ENCODE peak calls at places on chromosomes 13 and 19, in nine cellular contexts. One of them, this sample, is unnamed.

GRCh38 chr13:104968876-104969275 is 1566.6 kb downstream of the EFNB2 start:
- DNase-seq in stimulated activated CD4-positive, alpha-beta T cell treated with anti-CD3 and anti-CD28 coated beads, Interleukin-15, amount 100 ng/mL, for 1 hour: no peak
- DNase-seq in AG04449: no peak
- DNase-seq in psoas muscle: no peak
- DNase-seq in stimulated activated CD8-positive, alpha-beta memory T cell treated with anti-CD3 and anti-CD28 coated beads, Interleukin-15, amount 100 ng/mL, for 1 hour: no peak
- DNase-seq in nephron progenitor cell: no peak
- DNase-seq in activated CD4-positive, alpha-beta T cell treated with anti-CD3 and anti-CD28 coated beads for 24 hours: no peak
- DNase-seq in NCI-H510A treated with DMSO at 0.1 percent for 48 hours: no peak
- DNase-seq in progenitor cell of endocrine pancreas: no peak
- DNase-seq in this sample: no peak

GRCh38 chr19:11577451-11578341 is at the start of gene ACP5:
- DNase-seq in stimulated activated CD4-positive, alpha-beta T cell treated with anti-CD3 and anti-CD28 coated beads, Interleukin-15, amount 100 ng/mL, for 1 hour: no peak
- DNase-seq in AG04449: no peak
- DNase-seq in psoas muscle: no peak
- DNase-seq in stimulated activated CD8-positive, alpha-beta memory T cell treated with anti-CD3 and anti-CD28 coated beads, Interleukin-15, amount 100 ng/mL, for 1 hour: no peak
- DNase-seq in nephron progenitor cell: no peak
- DNase-seq in activated CD4-positive, alpha-beta T cell treated with anti-CD3 and anti-CD28 coated beads for 24 hours: no peak
- DNase-seq in NCI-H510A treated with DMSO at 0.1 percent for 48 hours: no peak
- DNase-seq in progenitor cell of endocrine pancreas: no peak
- DNase-seq in this sample: no peak

GRCh38 chr13:24194447-24194846 is 33.9 kb downstream of the SPATA13 start:
- DNase-seq in stimulated activated CD4-positive, alpha-beta T cell treated with anti-CD3 and anti-CD28 coated beads, Interleukin-15, amount 100 ng/mL, for 1 hour: no peak
- DNase-seq in AG04449: no peak
- DNase-seq in psoas muscle: no peak
- DNase-seq in stimulated activated CD8-positive, alpha-beta memory T cell treated with anti-CD3 and anti-CD28 coated beads, Interleukin-15, amount 100 ng/mL, for 1 hour: no peak
- DNase-seq in nephron progenitor cell: no peak
- DNase-seq in activated CD4-positive, alpha-beta T cell treated with anti-CD3 and anti-CD28 coated beads for 24 hours: no peak
- DNase-seq in NCI-H510A treated with DMSO at 0.1 percent for 48 hours: no peak
- DNase-seq in progenitor cell of endocrine pancreas: no peak
- DNase-seq in this sample: no peak

GRCh38 chr13:100610399-100611347 is 22.1 kb upstream of the GGACT start:
- DNase-seq in stimulated activated CD4-positive, alpha-beta T cell treated with anti-CD3 and anti-CD28 coated beads, Interleukin-15, amount 100 ng/mL, for 1 hour: no peak
- DNase-seq in AG04449: no peak
- DNase-seq in psoas muscle: no peak
- DNase-seq in stimulated activated CD8-positive, alpha-beta memory T cell treated with anti-CD3 and anti-CD28 coated beads, Interleukin-15, amount 100 ng/mL, for 1 hour: no peak
- DNase-seq in nephron progenitor cell: no peak
- DNase-seq in activated CD4-positive, alpha-beta T cell treated with anti-CD3 and anti-CD28 coated beads for 24 hours: no peak
- DNase-seq in NCI-H510A treated with DMSO at 0.1 percent for 48 hours: no peak
- DNase-seq in progenitor cell of endocrine pancreas: no peak
- DNase-seq in this sample: no peak

GRCh38 chr19:20660473-20660872 is 898 bp downstream of the ZNF626 start:
- DNase-seq in stimulated activated CD4-positive, alpha-beta T cell treated with anti-CD3 and anti-CD28 coated beads, Interleukin-15, amount 100 ng/mL, for 1 hour: no peak
- DNase-seq in AG04449: no peak
- DNase-seq in psoas muscle: no peak
- DNase-seq in stimulated activated CD8-positive, alpha-beta memory T cell treated with anti-CD3 and anti-CD28 coated beads, Interleukin-15, amount 100 ng/mL, for 1 hour: no peak
- DNase-seq in nephron progenitor cell: no peak
- DNase-seq in activated CD4-positive, alpha-beta T cell treated with anti-CD3 and anti-CD28 coated beads for 24 hours: no peak
- DNase-seq in NCI-H510A treated with DMSO at 0.1 percent for 48 hours: no peak
- DNase-seq in progenitor cell of endocrine pancreas: no peak
- DNase-seq in this sample: no peak

GRCh38 chr13:28622286-28622685 is 36.6 kb upstream of the POMP start:
- DNase-seq in stimulated activated CD4-positive, alpha-beta T cell treated with anti-CD3 and anti-CD28 coated beads, Interleukin-15, amount 100 ng/mL, for 1 hour: no peak
- DNase-seq in AG04449: no peak
- DNase-seq in psoas muscle: peak
- DNase-seq in stimulated activated CD8-positive, alpha-beta memory T cell treated with anti-CD3 and anti-CD28 coated beads, Interleukin-15, amount 100 ng/mL, for 1 hour: no peak
- DNase-seq in nephron progenitor cell: no peak
- DNase-seq in activated CD4-positive, alpha-beta T cell treated with anti-CD3 and anti-CD28 coated beads for 24 hours: no peak
- DNase-seq in NCI-H510A treated with DMSO at 0.1 percent for 48 hours: no peak
- DNase-seq in progenitor cell of endocrine pancreas: no peak
- DNase-seq in this sample: no peak

GRCh38 chr19:32708457-32708856 is 11.1 kb upstream of the TDRD12 start:
- DNase-seq in stimulated activated CD4-positive, alpha-beta T cell treated with anti-CD3 and anti-CD28 coated beads, Interleukin-15, amount 100 ng/mL, for 1 hour: no peak
- DNase-seq in AG04449: no peak
- DNase-seq in psoas muscle: no peak
- DNase-seq in stimulated activated CD8-positive, alpha-beta memory T cell treated with anti-CD3 and anti-CD28 coated beads, Interleukin-15, amount 100 ng/mL, for 1 hour: no peak
- DNase-seq in nephron progenitor cell: no peak
- DNase-seq in activated CD4-positive, alpha-beta T cell treated with anti-CD3 and anti-CD28 coated beads for 24 hours: no peak
- DNase-seq in NCI-H510A treated with DMSO at 0.1 percent for 48 hours: no peak
- DNase-seq in progenitor cell of endocrine pancreas: no peak
- DNase-seq in this sample: no peak

GRCh38 chr13:94968040-94968756 is 255.9 kb upstream of the SOX21 start:
- DNase-seq in stimulated activated CD4-positive, alpha-beta T cell treated with anti-CD3 and anti-CD28 coated beads, Interleukin-15, amount 100 ng/mL, for 1 hour: no peak
- DNase-seq in AG04449: no peak
- DNase-seq in psoas muscle: no peak
- DNase-seq in stimulated activated CD8-positive, alpha-beta memory T cell treated with anti-CD3 and anti-CD28 coated beads, Interleukin-15, amount 100 ng/mL, for 1 hour: no peak
- DNase-seq in nephron progenitor cell: peak
- DNase-seq in activated CD4-positive, alpha-beta T cell treated with anti-CD3 and anti-CD28 coated beads for 24 hours: no peak
- DNase-seq in NCI-H510A treated with DMSO at 0.1 percent for 48 hours: peak
- DNase-seq in progenitor cell of endocrine pancreas: peak
- DNase-seq in this sample: no peak

GRCh38 chr19:28691683-28692082 is 521.3 kb downstream of the UQCRFS1 start:
- DNase-seq in stimulated activated CD4-positive, alpha-beta T cell treated with anti-CD3 and anti-CD28 coated beads, Interleukin-15, amount 100 ng/mL, for 1 hour: no peak
- DNase-seq in AG04449: no peak
- DNase-seq in psoas muscle: no peak
- DNase-seq in stimulated activated CD8-positive, alpha-beta memory T cell treated with anti-CD3 and anti-CD28 coated beads, Interleukin-15, amount 100 ng/mL, for 1 hour: no peak
- DNase-seq in nephron progenitor cell: no peak
- DNase-seq in activated CD4-positive, alpha-beta T cell treated with anti-CD3 and anti-CD28 coated beads for 24 hours: no peak
- DNase-seq in NCI-H510A treated with DMSO at 0.1 percent for 48 hours: no peak
- DNase-seq in progenitor cell of endocrine pancreas: no peak
- DNase-seq in this sample: no peak

GRCh38 chr13:20274466-20274865 is 42.3 kb upstream of the GJB6 start:
- DNase-seq in stimulated activated CD4-positive, alpha-beta T cell treated with anti-CD3 and anti-CD28 coated beads, Interleukin-15, amount 100 ng/mL, for 1 hour: no peak
- DNase-seq in AG04449: no peak
- DNase-seq in psoas muscle: no peak
- DNase-seq in stimulated activated CD8-positive, alpha-beta memory T cell treated with anti-CD3 and anti-CD28 coated beads, Interleukin-15, amount 100 ng/mL, for 1 hour: no peak
- DNase-seq in nephron progenitor cell: no peak
- DNase-seq in activated CD4-positive, alpha-beta T cell treated with anti-CD3 and anti-CD28 coated beads for 24 hours: no peak
- DNase-seq in NCI-H510A treated with DMSO at 0.1 percent for 48 hours: no peak
- DNase-seq in progenitor cell of endocrine pancreas: no peak
- DNase-seq in this sample: no peak

GRCh38 chr13:93361703-93362102 is 135.1 kb downstream of the GPC6 start:
- DNase-seq in stimulated activated CD4-positive, alpha-beta T cell treated with anti-CD3 and anti-CD28 coated beads, Interleukin-15, amount 100 ng/mL, for 1 hour: no peak
- DNase-seq in AG04449: no peak
- DNase-seq in psoas muscle: no peak
- DNase-seq in stimulated activated CD8-positive, alpha-beta memory T cell treated with anti-CD3 and anti-CD28 coated beads, Interleukin-15, amount 100 ng/mL, for 1 hour: no peak
- DNase-seq in nephron progenitor cell: no peak
- DNase-seq in activated CD4-positive, alpha-beta T cell treated with anti-CD3 and anti-CD28 coated beads for 24 hours: no peak
- DNase-seq in NCI-H510A treated with DMSO at 0.1 percent for 48 hours: peak
- DNase-seq in progenitor cell of endocrine pancreas: no peak
- DNase-seq in this sample: no peak

GRCh38 chr19:18007605-18007938 is 398 bp upstream of the ARRDC2 start:
- DNase-seq in stimulated activated CD4-positive, alpha-beta T cell treated with anti-CD3 and anti-CD28 coated beads, Interleukin-15, amount 100 ng/mL, for 1 hour: no peak
- DNase-seq in AG04449: no peak
- DNase-seq in psoas muscle: no peak
- DNase-seq in stimulated activated CD8-positive, alpha-beta memory T cell treated with anti-CD3 and anti-CD28 coated beads, Interleukin-15, amount 100 ng/mL, for 1 hour: no peak
- DNase-seq in nephron progenitor cell: no peak
- DNase-seq in activated CD4-positive, alpha-beta T cell treated with anti-CD3 and anti-CD28 coated beads for 24 hours: no peak
- DNase-seq in NCI-H510A treated with DMSO at 0.1 percent for 48 hours: no peak
- DNase-seq in progenitor cell of endocrine pancreas: no peak
- DNase-seq in this sample: no peak

GRCh38 chr13:40442191-40442590 is 224.2 kb downstream of the FOXO1 start:
- DNase-seq in stimulated activated CD4-positive, alpha-beta T cell treated with anti-CD3 and anti-CD28 coated beads, Interleukin-15, amount 100 ng/mL, for 1 hour: no peak
- DNase-seq in AG04449: no peak
- DNase-seq in psoas muscle: peak
- DNase-seq in stimulated activated CD8-positive, alpha-beta memory T cell treated with anti-CD3 and anti-CD28 coated beads, Interleukin-15, amount 100 ng/mL, for 1 hour: no peak
- DNase-seq in nephron progenitor cell: no peak
- DNase-seq in activated CD4-positive, alpha-beta T cell treated with anti-CD3 and anti-CD28 coated beads for 24 hours: no peak
- DNase-seq in NCI-H510A treated with DMSO at 0.1 percent for 48 hours: no peak
- DNase-seq in progenitor cell of endocrine pancreas: no peak
- DNase-seq in this sample: no peak